ENCODE peak calls at places on chromosomes 4 and X, in five cellular contexts. One of them, this sample, is unnamed.
A peak's percentile ranks its signal among the peaks of the same experiment; 100 is the strongest.

GRCh38 chr4:185082549-185082948 is 60.5 kb upstream of the SLC25A4 start:
- DNase-seq in HCT116: no peak
- DNase-seq in HepG2: no peak
- DNase-seq in H1: no peak
- DNase-seq in K562: no peak
- DNase-seq in this sample: no peak

GRCh38 chrX:42135583-42136228 is 212.4 kb upstream of the CASK start:
- DNase-seq in HCT116: no peak
- DNase-seq in HepG2: no peak
- DNase-seq in H1: no peak
- DNase-seq in K562: no peak
- DNase-seq in this sample: no peak

GRCh38 chr4:55297346-55297745 is 48.7 kb upstream of the SRD5A3 start:
- DNase-seq in HCT116: no peak
- DNase-seq in HepG2: peak; percentile 20
- DNase-seq in H1: no peak
- DNase-seq in K562: peak; percentile 17
- DNase-seq in this sample: no peak

GRCh38 chr4:105859233-105859632 is 36.0 kb upstream of the NPNT start:
- DNase-seq in HCT116: peak; percentile 26
- DNase-seq in HepG2: peak; percentile 13
- DNase-seq in H1: no peak
- DNase-seq in K562: no peak
- DNase-seq in this sample: peak; percentile 9

GRCh38 chrX:11792461-11793421 is 34.7 kb downstream of the MSL3 start:
- DNase-seq in HCT116: no peak
- DNase-seq in HepG2: no peak
- DNase-seq in H1: no peak
- DNase-seq in K562: no peak
- DNase-seq in this sample: peak; percentile 86

GRCh38 chrX:6738518-6739470 is 203.9 kb upstream of the VCX3A start:
- DNase-seq in HCT116: no peak
- DNase-seq in HepG2: no peak
- DNase-seq in H1: no peak
- DNase-seq in K562: no peak
- DNase-seq in this sample: peak; percentile 93

GRCh38 chr4:181219783-181220416 is 1023.3 kb upstream of the TENM3 start:
- DNase-seq in HCT116: no peak
- DNase-seq in HepG2: no peak
- DNase-seq in H1: no peak
- DNase-seq in K562: no peak
- DNase-seq in this sample: no peak

GRCh38 chrX:133543654-133544053 is 128.4 kb upstream of the GPC4 start:
- DNase-seq in HCT116: no peak
- DNase-seq in HepG2: no peak
- DNase-seq in H1: no peak
- DNase-seq in K562: no peak
- DNase-seq in this sample: no peak

GRCh38 chr4:158053086-158053485 is 119.7 kb downstream of the GASK1B start:
- DNase-seq in HCT116: no peak
- DNase-seq in HepG2: no peak
- DNase-seq in H1: no peak
- DNase-seq in K562: no peak
- DNase-seq in this sample: no peak

GRCh38 chr4:92381640-92382039 is 77.9 kb downstream of the GRID2 start:
- DNase-seq in HCT116: no peak
- DNase-seq in HepG2: no peak
- DNase-seq in H1: no peak
- DNase-seq in K562: no peak
- DNase-seq in this sample: no peak

GRCh38 chr4:166252487-166253402 is 379.7 kb downstream of the TLL1 start:
- DNase-seq in HCT116: peak; percentile 37
- DNase-seq in HepG2: peak; percentile 10
- DNase-seq in H1: no peak
- DNase-seq in K562: no peak
- DNase-seq in this sample: no peak
- TF ChIP-seq ATF3 in HCT116: no peak
- TF ChIP-seq ATF3 in HepG2: no peak
- TF ChIP-seq ATF3 in H1: no peak
- TF ChIP-seq ATF3 in K562: no peak
- TF ChIP-seq ATF3 in this sample: no peak

GRCh38 chrX:31819455-31819854 is 747.6 kb upstream of the FTHL17 start:
- DNase-seq in HCT116: no peak
- DNase-seq in HepG2: no peak
- DNase-seq in H1: no peak
- DNase-seq in K562: no peak
- DNase-seq in this sample: no peak
- H3K4me3 ChIP-seq in HCT116: no peak overlapping the region
- H3K4me3 ChIP-seq in HepG2: no peak overlapping the region
- H3K4me3 ChIP-seq in H1: no peak overlapping the region
- H3K4me3 ChIP-seq in K562: no peak overlapping the region
- H3K4me3 ChIP-seq in this sample: no peak overlapping the region

DNA sequence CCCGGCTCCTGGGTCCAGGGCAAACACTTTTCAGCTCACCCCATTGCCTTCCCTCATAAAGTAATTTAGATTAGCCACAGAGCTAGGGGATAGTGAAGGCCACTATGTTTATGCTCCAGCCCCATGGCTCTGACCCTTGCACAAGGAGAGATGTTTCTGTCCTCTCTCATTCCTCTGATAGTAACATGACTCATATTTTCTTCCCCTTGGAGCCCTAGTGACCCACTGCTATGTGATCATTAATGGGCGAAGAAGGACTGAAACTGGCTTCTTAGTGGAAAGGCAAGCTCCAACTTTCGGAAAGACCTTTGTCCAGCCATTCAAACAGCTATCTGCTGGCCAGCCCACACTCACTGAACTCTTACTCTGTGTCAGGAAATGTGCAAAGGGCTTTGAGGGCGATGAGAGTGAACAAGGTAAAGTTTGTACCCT is 12.3 kb downstream of the CLDN2 start:
- DNase-seq in HCT116: no peak
- DNase-seq in HepG2: peak; percentile 78
- DNase-seq in H1: no peak
- DNase-seq in K562: no peak
- DNase-seq in this sample: no peak
- TF ChIP-seq ATF3 in HCT116: no peak
- TF ChIP-seq ATF3 in HepG2: no peak
- TF ChIP-seq ATF3 in H1: no peak
- TF ChIP-seq ATF3 in K562: no peak
- TF ChIP-seq ATF3 in this sample: no peak

DNA sequence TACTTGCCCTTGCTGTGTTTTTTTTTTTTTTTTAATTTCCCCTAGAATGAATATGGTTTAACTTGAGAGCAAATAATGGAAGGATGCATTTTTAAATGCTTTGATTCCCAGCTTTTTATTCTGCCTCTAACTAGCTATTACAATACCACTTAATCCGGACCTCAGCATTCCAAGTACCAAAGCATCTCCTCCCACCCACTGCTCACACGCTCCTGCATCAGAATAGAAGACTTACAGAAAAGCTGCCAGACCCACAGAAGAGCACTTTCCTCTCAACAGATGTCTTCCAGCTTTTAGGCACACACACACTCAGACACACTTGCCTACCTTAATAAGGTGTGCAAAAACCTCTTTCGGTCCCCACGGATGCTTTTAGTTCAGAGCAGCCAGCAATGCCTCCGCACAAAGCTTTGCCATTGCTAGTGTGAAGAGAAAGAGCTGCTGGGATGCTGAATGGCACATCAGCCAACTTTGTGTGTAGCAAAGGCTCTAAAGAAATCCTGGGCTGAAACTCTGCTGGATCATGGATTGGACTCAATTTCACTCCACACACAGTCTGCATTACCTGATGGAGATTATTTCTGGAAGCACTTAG is 1056.2 kb downstream of the DMD start:
- DNase-seq in HCT116: no peak
- DNase-seq in HepG2: no peak
- DNase-seq in H1: peak; percentile 42
- DNase-seq in K562: no peak
- DNase-seq in this sample: no peak
- H3K4me3 ChIP-seq in HCT116: no peak overlapping the region
- H3K4me3 ChIP-seq in HepG2: no peak overlapping the region
- H3K4me3 ChIP-seq in H1: peak overlapping the region; percentile 54
- H3K4me3 ChIP-seq in K562: no peak overlapping the region
- H3K4me3 ChIP-seq in this sample: no peak overlapping the region

GRCh38 chr4:86857341-86858052 is 8.3 kb upstream of the SLC10A6 start:
- DNase-seq in HCT116: no peak
- DNase-seq in HepG2: no peak
- DNase-seq in H1: no peak
- DNase-seq in K562: no peak
- DNase-seq in this sample: no peak
- TF ChIP-seq ATF3 in HCT116: no peak
- TF ChIP-seq ATF3 in HepG2: no peak
- TF ChIP-seq ATF3 in H1: no peak
- TF ChIP-seq ATF3 in K562: no peak
- TF ChIP-seq ATF3 in this sample: no peak

GRCh38 chr4:168478868-168479267 is 1.4 kb downstream of the DDX60L start:
- DNase-seq in HCT116: no peak
- DNase-seq in HepG2: no peak
- DNase-seq in H1: no peak
- DNase-seq in K562: no peak
- DNase-seq in this sample: no peak
- H3K4me3 ChIP-seq in HCT116: no peak overlapping the region
- H3K4me3 ChIP-seq in HepG2: no peak overlapping the region
- H3K4me3 ChIP-seq in H1: no peak overlapping the region
- H3K4me3 ChIP-seq in K562: no peak overlapping the region
- H3K4me3 ChIP-seq in this sample: no peak overlapping the region